ENCODE peak calls at places on chromosome 20, in nine cellular contexts. L is heart left ventricle, O is body of pancreas, R is Peyer's patch, Q is uterus, M is esophagus muscularis mucosa, I is A549, E is breast epithelium, U is tibial nerve. V is an unnamed sample.

GRCh38 chr20:48294942-48295341 is 509.7 kb upstream of the SULF2 start:
- DNase-seq in L (no peak), O (no peak), R (no peak), Q (no peak), M (no peak), I (no peak), E (no peak), U (no peak), V (no peak)

GRCh38 chr20:50193169-50193850 is 2.7 kb downstream of the CEBPB start:
- DNase-seq in L (no peak), O (peak; percentile 40), R (no peak), Q (no peak), M (no peak), I (no peak), E (no peak), U (no peak), V (peak; percentile 76)

GRCh38 chr20:37580069-37580468 is 52.4 kb upstream of the BLCAP start:
- DNase-seq in L (no peak), O (no peak), R (no peak), Q (no peak), M (no peak), I (no peak), E (no peak), U (no peak), V (no peak)

GRCh38 chr20:12371955-12372354 is 454.3 kb downstream of the BTBD3 start:
- DNase-seq in L (no peak), O (no peak), R (no peak), Q (no peak), M (no peak), I (no peak), E (no peak), U (no peak), V (no peak)

GRCh38 chr20:15239542-15240206 is 902.3 kb upstream of the FLRT3 start:
- DNase-seq in L (no peak), O (no peak), R (no peak), Q (no peak), M (no peak), I (no peak), E (no peak), U (no peak), V (no peak)

GRCh38 chr20:25041813-25042530 is 16.0 kb downstream of the ACSS1 start:
- DNase-seq in L (peak; percentile 16), O (no peak), R (no peak), Q (no peak), M (no peak), I (no peak), E (no peak), U (no peak), V (no peak)

GRCh38 chr20:1535420-1536175 is 21.9 kb downstream of the SIRPD start:
- DNase-seq in L (peak; percentile 38), O (no peak), R (peak; percentile 52), Q (no peak), M (peak; percentile 87), I (no peak), E (no peak), U (no peak), V (peak; percentile 64)

GRCh38 chr20:59006864-59007757 is at the start of gene CTSZ:
- DNase-seq in L (peak; percentile 73), O (peak; percentile 52), R (peak; percentile 90), Q (peak; percentile 41), M (no peak), I (peak; percentile 74), E (no peak), U (peak; percentile 30), V (peak; percentile 76)

GRCh38 chr20:50163570-50164317 is 10.2 kb upstream of the PEDS1 start:
- DNase-seq in L (peak; percentile 60), O (no peak), R (no peak), Q (peak; percentile 50), M (peak; percentile 92), I (no peak), E (no peak), U (peak; percentile 54), V (peak; percentile 86)

GRCh38 chr20:38114353-38114791 is 50.7 kb downstream of the TGM2 start:
- DNase-seq in L (no peak), O (no peak), R (peak; percentile 37), Q (no peak), M (peak; percentile 45), I (no peak), E (no peak), U (no peak), V (no peak)

GRCh38 chr20:62227977-62228958 is 8.2 kb upstream of the HRH3 start:
- DNase-seq in L (no peak), O (peak; percentile 74), R (no peak), Q (no peak), M (no peak), I (no peak), E (no peak), U (no peak), V (no peak)

GRCh38 chr20:2759143-2759542 is 41.3 kb downstream of the CPXM1 start:
- DNase-seq in L (no peak), O (no peak), R (no peak), Q (no peak), M (no peak), I (no peak), E (no peak), U (no peak), V (no peak)

GRCh38 chr20:20073851-20074252 is 21.5 kb downstream of the CFAP61 start:
- DNase-seq in L (no peak), O (no peak), R (no peak), Q (no peak), M (no peak), I (no peak), E (no peak), U (no peak), V (no peak)

GRCh38 chr20:58457083-58457680 is 58.0 kb downstream of the APCDD1L start:
- DNase-seq in L (peak; percentile 41), O (no peak), R (no peak), Q (no peak), M (no peak), I (no peak), E (no peak), U (no peak), V (no peak)

DNA sequence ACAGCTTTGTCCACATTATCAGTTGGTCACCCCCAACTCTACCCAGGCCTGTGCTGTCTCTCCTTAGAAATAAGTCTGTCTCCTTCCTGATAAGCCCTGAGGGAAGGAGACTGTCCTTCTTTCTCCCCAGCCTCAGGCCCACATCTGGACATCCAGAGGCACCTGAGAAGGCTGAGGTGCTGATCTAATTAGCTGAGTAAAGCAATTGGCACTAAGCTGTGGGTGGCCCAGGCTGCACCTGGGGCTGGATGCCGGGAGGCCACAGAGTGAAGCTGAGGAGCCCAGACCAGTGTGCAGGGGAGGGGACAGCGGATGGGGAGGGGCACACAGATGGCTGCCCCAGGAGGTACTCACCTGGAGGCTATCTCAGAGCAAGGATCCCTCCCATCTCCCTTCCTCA is 26.2 kb upstream of the BMP7 start:
- DNase-seq in L (no peak), O (no peak), R (no peak), Q (no peak), M (no peak), I (no peak), E (no peak), U (no peak), V (no peak)
- TF ChIP-seq POLR2A in L (no peak), O (no peak), R (no peak), Q (no peak), M (no peak), I (no peak), E (no peak), U (no peak), V (no peak)

GRCh38 chr20:63520939-63521601 is 505 bp downstream of the PPDPF start:
- DNase-seq in L (peak; percentile 72), O (peak; percentile 81), R (peak; percentile 81), Q (peak; percentile 43), M (no peak), I (peak; percentile 62), E (peak; percentile 81), U (peak; percentile 67), V (peak; percentile 83)

GRCh38 chr20:63521602-63522001 is 1.0 kb downstream of the PPDPF start:
- DNase-seq in L (peak; percentile 33), O (peak; percentile 22), R (no peak), Q (peak; percentile 22), M (no peak), I (no peak), E (no peak), U (no peak), V (no peak)

GRCh38 chr20:63520594-63520938 is at the start of gene PPDPF:
- DNase-seq in L (no peak), O (peak; percentile 83), R (peak; percentile 92), Q (peak; percentile 80), M (peak; percentile 94), I (peak; percentile 82), E (peak; percentile 78), U (peak; percentile 70), V (peak; percentile 91)

GRCh38 chr20:63522981-63523611 is 2.5 kb downstream of the PPDPF start:
- DNase-seq in L (no peak), O (peak; percentile 36), R (no peak), Q (peak; percentile 20), M (no peak), I (no peak), E (no peak), U (no peak), V (no peak)

GRCh38 chr20:63522091-63522868 is 1.7 kb downstream of the PPDPF start:
- DNase-seq in L (no peak), O (peak; percentile 13), R (no peak), Q (peak; percentile 14), M (no peak), I (no peak), E (no peak), U (no peak), V (no peak)
- TF ChIP-seq POLR2A in L (no peak), O (no peak), R (no peak), Q (no peak), M (no peak), I (no peak), E (no peak), U (no peak), V (no peak)

DNA sequence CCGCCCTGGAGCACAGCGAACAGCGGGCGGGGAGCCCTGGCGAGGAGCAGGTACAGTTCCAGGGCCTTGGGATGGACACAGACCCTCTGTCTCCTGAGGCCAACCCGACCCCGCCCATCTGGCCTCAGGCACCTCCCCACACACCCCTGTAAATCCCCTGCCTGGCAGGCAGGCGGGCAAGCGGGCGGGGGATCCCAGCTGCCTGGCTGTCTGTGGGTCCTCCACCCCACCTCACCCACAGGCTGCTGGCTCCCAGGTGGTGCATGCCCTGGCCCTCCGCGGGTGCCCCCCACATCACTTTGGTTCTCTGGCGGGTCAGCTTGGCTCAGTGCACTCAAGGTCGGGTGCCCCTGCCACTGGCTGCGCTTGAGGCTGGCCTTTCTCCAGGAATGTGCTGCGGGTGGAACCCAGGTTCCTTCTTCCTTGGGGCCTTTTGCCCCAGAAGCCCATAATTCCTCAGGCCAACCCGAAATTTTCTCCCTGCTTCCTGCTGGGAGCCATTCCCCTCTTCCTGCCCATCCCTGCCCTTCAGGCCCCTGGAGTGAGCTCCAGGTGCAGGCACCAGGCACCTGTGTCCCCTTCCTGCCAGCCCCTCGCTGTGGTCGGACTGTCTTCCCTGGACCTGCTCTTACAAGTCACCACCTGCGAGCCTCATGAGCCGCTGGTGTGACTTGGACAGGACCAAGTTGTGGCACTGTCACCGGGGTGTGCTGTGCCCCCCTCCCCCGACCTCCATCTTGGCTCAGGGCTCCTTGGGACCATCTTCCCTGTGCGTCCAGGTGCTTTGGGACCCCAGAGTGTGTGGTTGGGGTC is 5.3 kb upstream of the TNFRSF6B start:
- DNase-seq in L (no peak), O (no peak), R (peak; percentile 50), Q (no peak), M (no peak), I (no peak), E (no peak), U (no peak), V (peak; percentile 70)
- TF ChIP-seq POLR2A in L (no peak), O (no peak), R (no peak), Q (no peak), M (no peak), I (no peak), E (no peak), U (no peak), V (no peak)

GRCh38 chr20:41136695-41137411 is 490 bp upstream of the PLCG1 start:
- DNase-seq in L (peak; percentile 91), O (peak; percentile 89), R (peak; percentile 95), Q (peak; percentile 88), M (peak; percentile 95), I (peak; percentile 91), E (peak; percentile 88), U (peak; percentile 87), V (peak; percentile 95)
- TF ChIP-seq POLR2A in L (peak; percentile 85), O (peak; percentile 74), R (peak; percentile 77), Q (peak; percentile 89), M (peak; percentile 61), I (peak; percentile 57), E (peak; percentile 69), U (peak; percentile 88), V (peak; percentile 29)

V was measured in sigmoid colon.